ENCODE peak calls at places on chromosomes 3 and 15, in four cellular contexts. A is K562, K is H1, J is GM12878. R is an unnamed sample.

GRCh38 chr15:77031376-77032050 is 36.6 kb downstream of the PSTPIP1 start:
- DNase-seq in A (no peak), K (peak; percentile 40), J (no peak), R (no peak)

GRCh38 chr3:157159037-157159761 is 748 bp downstream of the CCNL1 start:
- DNase-seq in J (no peak), K (peak; percentile 79), A (peak; percentile 47), R (no peak)

GRCh38 chr3:42499478-42499871 is 3.0 kb upstream of the VIPR1 start:
- DNase-seq in A (no peak), J (no peak), K (peak; percentile 35), R (no peak)

GRCh38 chr15:78072080-78072892 is 5.2 kb downstream of the TBC1D2B start:
- DNase-seq in A (no peak), K (no peak), J (no peak), R (no peak)

GRCh38 chr15:38453971-38454686 is at the start of gene FAM98B:
- DNase-seq in K (peak; percentile 99), J (peak; percentile 62), A (peak; percentile 85), R (peak; percentile 75)

GRCh38 chr3:124671123-124671522 is 59.1 kb upstream of the UMPS start:
- DNase-seq in J (no peak), K (no peak), A (no peak), R (no peak)

GRCh38 chr15:27973886-27974285 is 125.2 kb downstream of the OCA2 start:
- DNase-seq in A (no peak), K (no peak), J (no peak), R (no peak)

GRCh38 chr3:139302084-139302800 is 41.6 kb upstream of the MRPS22 start:
- DNase-seq in K (no peak), J (no peak), A (no peak), R (peak; percentile 89)

GRCh38 chr3:190094201-190094718 is 26.4 kb downstream of the P3H2 start:
- DNase-seq in K (no peak), J (no peak), A (no peak), R (no peak)

GRCh38 chr15:73697033-73697467 is 12.9 kb downstream of the CD276 start:
- DNase-seq in J (peak; percentile 38), K (no peak), A (peak; percentile 28), R (no peak)

GRCh38 chr3:13710251-13710650 is 161.3 kb downstream of the FBLN2 start:
- DNase-seq in A (no peak), J (no peak), K (no peak), R (no peak)

GRCh38 chr3:126664591-126665214 is 9.8 kb upstream of the TXNRD3 start:
- DNase-seq in J (no peak), A (no peak), K (no peak), R (no peak)

GRCh38 chr3:31354373-31354772 is 178.4 kb upstream of the STT3B start:
- DNase-seq in J (no peak), A (no peak), K (no peak), R (no peak)

GRCh38 chr3:160169139-160169830 is 55.9 kb upstream of the C3orf80 start:
- DNase-seq in J (no peak), K (no peak), A (peak; percentile 22), R (no peak)

GRCh38 chr15:89799925-89800500 is 14.6 kb downstream of the ANPEP start:
- DNase-seq in K (no peak), J (no peak), A (no peak), R (no peak)

GRCh38 chr3:123831420-123831819 is 52.7 kb downstream of the MYLK start:
- DNase-seq in A (no peak), K (no peak), J (no peak), R (no peak)

GRCh38 chr3:25678581-25678980 is 13.9 kb upstream of the TOP2B start:
- DNase-seq in A (no peak), J (no peak), K (no peak), R (no peak)

GRCh38 chr3:83938491-83938890 is 1020.3 kb upstream of the CADM2 start:
- DNase-seq in J (no peak), K (no peak), A (no peak), R (no peak)

GRCh38 chr3:114538211-114538610 is 244.4 kb downstream of the TIGIT start:
- DNase-seq in A (no peak), K (no peak), J (no peak), R (no peak)

GRCh38 chr3:66763294-66763693 is 234.8 kb upstream of the KBTBD8 start:
- DNase-seq in A (no peak), K (no peak), J (no peak), R (no peak)

GRCh38 chr3:42655331-42655888 is 1.9 kb downstream of the ZBTB47 start:
- DNase-seq in J (no peak), A (no peak), K (peak; percentile 61), R (no peak)

GRCh38 chr3:32347286-32348125 is 44.1 kb upstream of the CMTM7 start:
- DNase-seq in J (no peak), A (no peak), K (no peak), R (no peak)

GRCh38 chr15:68578175-68578959 is 426 bp upstream of the CORO2B start:
- DNase-seq in J (no peak), A (no peak), K (peak; percentile 77), R (no peak)

GRCh38 chr3:144018776-144019175 is 47.2 kb downstream of the DIPK2A start:
- DNase-seq in J (no peak), A (no peak), K (no peak), R (no peak)

GRCh38 chr3:46312996-46313395 is 40.9 kb upstream of the CCR2 start:
- DNase-seq in K (no peak), A (no peak), J (no peak), R (no peak)

GRCh38 chr3:153144779-153145178 is 17.2 kb upstream of the RAP2B start:
- DNase-seq in J (no peak), K (no peak), A (no peak), R (no peak)

GRCh38 chr15:66131200-66131599 is 122.3 kb downstream of the MEGF11 start:
- DNase-seq in A (no peak), J (no peak), K (no peak), R (no peak)

GRCh38 chr15:95324596-95325135 is 1005.8 kb upstream of the NR2F2 start:
- DNase-seq in K (no peak), J (no peak), A (no peak), R (no peak)
- H3K27ac ChIP-seq in K (no peak overlapping the region), J (no peak overlapping the region), A (no peak overlapping the region), R (no peak overlapping the region)

GRCh38 chr15:52787123-52787503 is 3.0 kb downstream of the ONECUT1 start:
- DNase-seq in J (no peak), K (peak; percentile 72), A (no peak), R (no peak)

GRCh38 chr15:52786436-52787122 is 3.6 kb downstream of the ONECUT1 start:
- DNase-seq in K (peak; percentile 71), A (no peak), J (no peak), R (no peak)

GRCh38 chr15:52789008-52789600 is 1.0 kb downstream of the ONECUT1 start:
- DNase-seq in K (peak; percentile 55), A (no peak), J (no peak), R (no peak)

GRCh38 chr15:52788099-52788986 is 1.8 kb downstream of the ONECUT1 start:
- DNase-seq in K (peak; percentile 68), J (no peak), A (no peak), R (no peak)

DNA sequence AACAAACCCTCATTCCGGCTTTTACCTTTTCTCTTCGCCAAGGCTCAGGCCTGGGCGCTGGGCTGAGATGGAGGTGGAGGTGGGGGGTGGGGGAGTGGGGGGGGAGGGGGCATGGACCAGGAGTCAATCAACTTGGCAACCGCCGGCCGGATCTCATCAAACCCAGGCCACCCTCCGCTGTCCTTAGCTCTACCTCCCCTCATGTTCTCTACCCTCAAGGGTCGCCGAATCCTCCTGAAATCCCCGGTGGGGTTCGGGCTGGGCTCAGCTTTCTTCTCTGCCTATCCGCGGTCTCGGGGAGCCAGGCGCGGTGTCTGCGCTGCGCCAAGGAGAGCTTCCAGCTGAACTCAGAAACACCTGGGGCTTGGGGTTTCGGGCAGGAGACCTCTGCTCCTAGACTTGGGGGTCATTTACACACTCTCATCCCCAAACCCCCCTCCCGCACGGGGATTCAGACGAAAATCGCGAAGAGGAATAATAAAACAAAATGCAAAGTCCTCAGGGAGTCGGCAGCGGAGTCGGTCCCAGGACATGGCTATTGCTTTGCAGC is 2.5 kb downstream of the ONECUT1 start:
- DNase-seq in A (no peak), J (no peak), K (peak; percentile 76), R (no peak)
- TF ChIP-seq EZH2 in A (no peak), J (no peak), K (no peak), R (no peak)

DNA sequence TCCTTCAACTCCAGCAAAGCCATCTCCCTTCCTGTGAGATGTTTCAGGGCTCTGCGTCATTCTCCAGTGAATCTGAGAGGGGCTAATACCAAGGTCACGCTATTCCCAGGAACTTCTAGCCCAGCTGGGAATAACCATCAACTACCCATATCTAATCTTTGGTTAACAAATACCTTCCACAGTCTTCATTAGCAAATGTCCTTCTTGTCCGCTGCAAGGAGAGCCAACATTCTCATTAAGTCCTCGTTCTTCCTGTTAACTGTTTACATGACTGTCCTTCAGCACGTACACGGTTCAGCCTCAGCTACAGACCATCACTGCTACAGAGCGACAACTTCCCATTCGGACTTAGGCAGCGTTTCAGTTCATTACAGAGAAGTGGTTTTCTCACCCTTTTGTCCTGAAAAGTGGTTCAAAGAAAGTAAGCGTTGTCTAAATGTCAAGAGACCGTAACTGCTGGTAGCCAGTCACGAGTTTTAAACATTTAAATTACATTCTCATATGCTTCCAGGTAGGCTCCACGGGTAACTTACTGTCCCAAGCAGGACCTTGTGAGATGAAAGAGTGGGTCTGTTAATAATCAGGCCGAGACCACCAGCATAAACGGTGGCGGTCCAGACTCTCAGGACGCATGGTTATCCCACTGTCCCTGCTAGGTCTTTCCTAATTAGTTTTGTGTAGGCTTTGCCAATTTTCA is 63.9 kb downstream of the CHSY1 start:
- DNase-seq in J (peak; percentile 90), K (no peak), A (no peak), R (no peak)
- TF ChIP-seq EGR1 in J (no peak), K (no peak), A (no peak), R (no peak)

GRCh38 chr3:171833006-171833405 is 10.1 kb upstream of the TMEM212 start:
- DNase-seq in A (no peak), K (no peak), J (no peak), R (no peak)
- H3K27ac ChIP-seq in A (no peak overlapping the region), K (no peak overlapping the region), J (no peak overlapping the region), R (no peak overlapping the region)

R was measured in HCT116.